ENCODE peak calls at places on chromosome 22, in eight cellular contexts. J is H9, T is IMR-90, D is endodermal cell, I is A549, V is stomach, N is adrenal gland, L is kidney. G is an unnamed sample.

GRCh38 chr22:33838644-33839043 is 81.6 kb downstream of the LARGE1 start:
- DNase-seq in L (no peak), V (no peak), I (no peak), T (no peak), D (no peak), J (no peak), N (no peak), G (no peak)

GRCh38 chr22:37229012-37229804 is 14.9 kb downstream of the RAC2 start:
- DNase-seq in L (no peak), V (no peak), T (peak; percentile 87), D (no peak), N (peak; percentile 80), J (no peak), I (peak; percentile 47), G (peak; percentile 54)

GRCh38 chr22:30969532-30970355 is 679 bp downstream of the TUG1 start:
- DNase-seq in T (peak; percentile 44), N (no peak), I (peak; percentile 6), J (peak; percentile 32), L (no peak), D (peak; percentile 74), V (peak; percentile 31), G (peak; percentile 7)

GRCh38 chr22:29344137-29344536 is 28.6 kb upstream of the RASL10A start:
- DNase-seq in J (no peak), I (peak; percentile 31), N (peak; percentile 91), L (no peak), T (peak; percentile 79), V (peak; percentile 88), D (no peak), G (peak; percentile 90)

GRCh38 chr22:45818130-45819085 is 146.8 kb downstream of the ATXN10 start:
- DNase-seq in J (no peak), I (no peak), L (peak; percentile 83), T (no peak), N (peak; percentile 88), V (no peak), D (peak; percentile 73), G (no peak)

GRCh38 chr22:37033605-37034430 is 14.3 kb downstream of the MPST start:
- DNase-seq in L (no peak), D (no peak), I (no peak), J (no peak), N (no peak), T (no peak), V (no peak), G (no peak)

GRCh38 chr22:46830001-46830715 is 67.7 kb downstream of the TBC1D22A start:
- DNase-seq in J (no peak), V (peak; percentile 53), L (no peak), D (peak; percentile 44), N (peak; percentile 81), I (peak; percentile 43), T (peak; percentile 52), G (peak; percentile 76)

GRCh38 chr22:48488611-48489456 is 1338.8 kb downstream of the BRD1 start:
- DNase-seq in J (peak; percentile 63), N (no peak), D (peak; percentile 86), T (no peak), L (no peak), V (no peak), I (no peak), G (no peak)

GRCh38 chr22:40009953-40010751 is 15.4 kb downstream of the FAM83F start:
- DNase-seq in I (no peak), N (no peak), V (no peak), J (no peak), D (no peak), T (no peak), L (peak; percentile 45), G (no peak)

GRCh38 chr22:29580200-29580810 is 608 bp downstream of the NIPSNAP1 start:
- DNase-seq in D (peak; percentile 74), V (no peak), T (no peak), N (no peak), J (peak; percentile 43), L (no peak), I (no peak), G (no peak)

GRCh38 chr22:48960981-48961655 is 866.6 kb downstream of the BRD1 start:
- DNase-seq in J (peak; percentile 26), L (no peak), D (peak; percentile 45), N (no peak), I (no peak), V (peak; percentile 4), T (no peak), G (no peak)

GRCh38 chr22:45977551-45978274 is 751 bp upstream of the WNT7B start:
- DNase-seq in T (peak; percentile 22), I (no peak), J (peak; percentile 68), L (no peak), V (no peak), N (no peak), D (peak; percentile 80), G (no peak)

GRCh38 chr22:47102648-47103047 is 340.2 kb downstream of the TBC1D22A start:
- DNase-seq in L (no peak), V (no peak), I (no peak), T (peak; percentile 12), D (peak; percentile 78), J (peak; percentile 74), N (no peak), G (no peak)

GRCh38 chr22:31150615-31151014 is 9.4 kb upstream of the RNF185 start:
- DNase-seq in D (no peak), I (no peak), T (no peak), J (no peak), N (no peak), V (no peak), L (no peak), G (no peak)

GRCh38 chr22:37316875-37317371 is 34.6 kb downstream of the CYTH4 start:
- DNase-seq in J (peak; percentile 86), I (peak; percentile 84), V (peak; percentile 77), N (peak; percentile 87), L (peak; percentile 88), T (peak; percentile 88), D (peak; percentile 93), G (peak; percentile 77)

GRCh38 chr22:32410459-32410858 is 1.6 kb downstream of the RTCB start:
- DNase-seq in T (no peak), N (no peak), J (no peak), D (no peak), V (no peak), I (no peak), L (no peak), G (no peak)
- TF ChIP-seq CTCF in T (no peak), N (no peak), J (no peak), D (no peak), V (no peak), I (no peak), L (no peak), G (no peak)

GRCh38 chr22:27883656-27884350 is 35.3 kb downstream of the PITPNB start:
- DNase-seq in N (no peak), V (no peak), D (no peak), J (no peak), L (no peak), I (no peak), T (no peak), G (no peak)

GRCh38 chr22:27885977-27886842 is 32.8 kb downstream of the PITPNB start:
- DNase-seq in L (no peak), T (peak; percentile 98), D (peak; percentile 65), I (peak; percentile 44), J (no peak), N (peak; percentile 61), V (peak; percentile 51), G (peak; percentile 48)

GRCh38 chr22:27892064-27892463 is 27.0 kb downstream of the PITPNB start:
- DNase-seq in T (no peak), L (no peak), N (no peak), V (no peak), J (no peak), I (no peak), D (no peak), G (no peak)

GRCh38 chr22:27888310-27888709 is 30.7 kb downstream of the PITPNB start:
- DNase-seq in L (no peak), J (no peak), V (no peak), I (no peak), D (no peak), T (no peak), N (no peak), G (no peak)

DNA sequence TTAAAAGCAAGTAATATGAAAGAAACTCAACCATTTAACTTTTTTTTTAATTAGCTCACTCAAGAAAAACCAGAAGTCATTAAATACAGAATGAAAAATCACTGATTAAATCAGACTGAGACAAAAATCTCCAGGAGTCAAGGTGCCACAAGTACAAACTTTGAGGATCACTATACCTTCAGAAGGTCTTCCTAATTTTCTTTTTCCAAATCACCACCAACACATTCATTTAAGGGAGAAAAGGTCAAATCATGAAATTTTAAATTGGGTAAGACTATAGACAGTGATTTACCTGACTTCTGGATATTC is 32.3 kb downstream of the PITPNB start:
- DNase-seq in I (no peak), D (no peak), L (no peak), V (no peak), N (no peak), T (no peak), J (no peak), G (no peak)
- H3K27ac ChIP-seq in I (no peak overlapping the region), D (no peak overlapping the region), L (no peak overlapping the region), V (peak overlapping the region; percentile 71), N (no peak overlapping the region), T (peak overlapping the region; percentile 89), J (no peak overlapping the region), G (no peak overlapping the region)

DNA sequence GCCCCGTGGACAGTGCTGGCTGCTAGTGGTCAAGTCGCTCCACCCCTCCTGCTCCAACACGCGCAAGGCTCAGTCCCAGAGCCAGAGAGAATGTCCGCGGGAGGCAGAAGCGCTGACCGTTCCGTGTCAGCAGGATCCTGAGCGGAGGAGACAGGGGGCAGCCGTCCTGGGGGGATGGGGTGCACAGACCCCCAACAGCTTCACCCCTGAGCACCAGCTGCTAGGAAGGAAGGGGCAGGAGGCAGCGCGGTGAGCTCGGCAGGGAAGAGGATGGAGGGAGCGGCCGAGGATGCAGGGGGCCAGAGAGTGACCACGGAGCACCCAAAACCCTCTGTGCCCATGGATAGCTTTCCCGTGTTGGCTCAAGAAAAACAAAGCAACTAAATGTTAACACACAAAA is 6.4 kb upstream of the TTLL8 start:
- DNase-seq in I (no peak), J (no peak), D (no peak), N (no peak), T (no peak), L (no peak), V (no peak), G (no peak)
- TF ChIP-seq CTCF in I (no peak), J (no peak), D (no peak), N (no peak), T (no peak), L (no peak), V (no peak), G (no peak)

GRCh38 chr22:44182591-44183588 is 2.2 kb downstream of the PARVG start:
- DNase-seq in J (no peak), T (no peak), L (peak; percentile 81), V (peak; percentile 57), I (no peak), D (no peak), N (peak; percentile 59), G (no peak)

GRCh38 chr22:44181033-44181911 is 547 bp downstream of the PARVG start:
- DNase-seq in J (no peak), L (peak; percentile 78), D (no peak), V (peak; percentile 43), T (no peak), I (no peak), N (peak; percentile 30), G (no peak)

GRCh38 chr22:44180706-44181032 is at the start of gene PARVG:
- DNase-seq in N (no peak), D (peak; percentile 81), I (no peak), L (no peak), V (no peak), J (peak; percentile 63), T (no peak), G (no peak)

GRCh38 chr22:44179989-44180705 is 578 bp upstream of the PARVG start:
- DNase-seq in J (no peak), V (no peak), D (no peak), N (no peak), T (no peak), L (peak; percentile 7), I (no peak), G (no peak)

GRCh38 chr22:44181912-44182590 is 1.3 kb downstream of the PARVG start:
- DNase-seq in I (no peak), J (no peak), V (no peak), N (no peak), D (no peak), T (no peak), L (peak; percentile 62), G (no peak)
- H3K27ac ChIP-seq in I (no peak overlapping the region), J (no peak overlapping the region), V (peak overlapping the region; percentile 87), N (no peak overlapping the region), D (no peak overlapping the region), T (no peak overlapping the region), L (peak overlapping the region; percentile 32), G (no peak overlapping the region)